ENCODE peak calls at places on chromosomes 6 and 20, in four cellular contexts. Y is SJSA1; I is effector memory CD4-positive, alpha-beta T cell; Q is cardiac muscle cell. M is an unnamed sample. For H3K4me1, the result is how much of the 10 kb centered on the place peaks cover.

GRCh38 chr6:112626468-112627082 is 279.4 kb downstream of the RFPL4B start:
- DNase-seq in Y (no peak), I (no peak), Q (no peak), M (no peak)

GRCh38 chr6:13384966-13385365 is 56.6 kb upstream of the TBC1D7 start:
- DNase-seq in Y (no peak), I (no peak), Q (peak), M (no peak)

GRCh38 chr6:100228437-100229424 is 234.7 kb upstream of the MCHR2 start:
- DNase-seq in Y (peak), I (peak), Q (peak), M (peak)

GRCh38 chr6:90364846-90365401 is 68.3 kb upstream of the BACH2 start:
- DNase-seq in Y (no peak), I (no peak), Q (no peak), M (no peak)

GRCh38 chr20:21719592-21720214 is 14.2 kb downstream of the PAX1 start:
- DNase-seq in Y (no peak), I (no peak), Q (peak), M (no peak)

GRCh38 chr6:54813901-54814300 is 32.7 kb upstream of the FAM83B start:
- DNase-seq in Y (no peak), I (no peak), Q (no peak), M (no peak)

GRCh38 chr20:9884061-9884460 is 45.2 kb upstream of the PAK5 start:
- DNase-seq in Y (no peak), I (no peak), Q (no peak), M (no peak)

GRCh38 chr20:58870293-58871014 is 17.9 kb downstream of the GNAS start:
- DNase-seq in Y (peak), I (no peak), Q (peak), M (no peak)

GRCh38 chr6:54525731-54526130 is 217.5 kb downstream of the TINAG start:
- DNase-seq in Y (no peak), I (no peak), Q (no peak), M (no peak)

GRCh38 chr6:139881251-139881650 is 506.8 kb upstream of the CITED2 start:
- DNase-seq in Y (no peak), I (no peak), Q (no peak), M (no peak)

GRCh38 chr6:139881728-139882211 is 507.3 kb upstream of the CITED2 start:
- DNase-seq in Y (no peak), I (no peak), Q (peak), M (no peak)

GRCh38 chr6:139882977-139883728 is 508.7 kb upstream of the CITED2 start:
- DNase-seq in Y (no peak), I (no peak), Q (peak), M (no peak)

GRCh38 chr6:139882234-139882633 is 507.8 kb upstream of the CITED2 start:
- DNase-seq in Y (no peak), I (no peak), Q (no peak), M (no peak)

DNA sequence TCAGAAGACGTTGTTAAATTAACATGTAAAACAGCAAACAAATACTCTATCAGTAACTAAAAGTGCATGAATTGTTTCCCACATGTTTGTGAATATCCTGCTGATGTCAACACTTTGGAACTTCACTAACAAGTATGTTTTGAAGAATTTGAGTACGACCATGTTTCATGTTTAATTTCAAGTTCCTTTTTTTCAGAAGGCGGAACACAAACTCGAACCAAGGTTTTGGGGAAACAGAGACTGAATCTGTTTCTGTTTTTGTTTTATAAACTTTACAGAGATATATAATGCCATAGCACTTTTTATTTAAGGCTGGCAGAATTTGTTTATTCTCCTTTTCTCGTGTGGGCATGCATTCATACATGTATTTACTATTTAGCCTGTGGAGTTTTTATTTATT is 509.3 kb upstream of the CITED2 start:
- DNase-seq in Y (no peak), I (no peak), Q (no peak), M (no peak)
- H3K4me1 ChIP-seq in Y (under half), I (under half), Q (under half), M (under half)

GRCh38 chr20:38728237-38728761 is 4.0 kb downstream of the SLC32A1 start:
- DNase-seq in Y (no peak), I (no peak), Q (no peak), M (no peak)
- H3K4me1 ChIP-seq in Y (under half), I (half or more), Q (under half), M (under half)

DNA sequence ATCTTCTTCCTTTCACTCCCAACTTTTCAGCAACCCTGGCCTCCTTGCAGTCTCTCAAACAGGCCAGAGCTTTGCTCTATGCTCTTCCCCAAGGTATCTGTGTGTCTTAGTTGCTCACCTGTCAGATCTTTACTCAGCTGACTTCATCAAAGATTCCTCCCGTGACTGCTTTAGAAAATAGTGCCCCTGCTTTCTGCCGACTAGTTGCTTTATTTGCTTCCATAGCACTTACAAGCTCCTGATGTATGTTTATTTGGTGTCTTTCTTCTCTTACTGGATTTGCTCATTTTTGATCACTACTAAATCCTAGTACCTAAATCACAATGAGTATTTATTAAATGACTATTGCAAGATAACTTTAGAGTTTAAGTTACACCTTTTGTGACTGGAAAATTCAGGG is 5.9 kb downstream of the NDUFAF5 start:
- DNase-seq in Y (no peak), I (no peak), Q (no peak), M (no peak)
- H3K4me1 ChIP-seq in Y (under half), I (under half), Q (under half), M (under half)

GRCh38 chr6:166749666-166750065 is 122.6 kb upstream of the RPS6KA2 start:
- DNase-seq in Y (no peak), I (no peak), Q (no peak), M (no peak)
- H3K4me1 ChIP-seq in Y (under half), I (under half), Q (under half), M (under half)

GRCh38 chr20:25045343-25045712 is 12.6 kb downstream of the ACSS1 start:
- DNase-seq in Y (no peak), I (no peak), Q (no peak), M (peak)

GRCh38 chr20:25044261-25044560 is 13.7 kb downstream of the ACSS1 start:
- DNase-seq in Y (no peak), I (no peak), Q (no peak), M (no peak)

GRCh38 chr20:25046181-25046641 is 11.7 kb downstream of the ACSS1 start:
- DNase-seq in Y (no peak), I (no peak), Q (no peak), M (peak)

GRCh38 chr20:25043499-25044260 is 14.3 kb downstream of the ACSS1 start:
- DNase-seq in Y (no peak), I (no peak), Q (no peak), M (peak)

DNA sequence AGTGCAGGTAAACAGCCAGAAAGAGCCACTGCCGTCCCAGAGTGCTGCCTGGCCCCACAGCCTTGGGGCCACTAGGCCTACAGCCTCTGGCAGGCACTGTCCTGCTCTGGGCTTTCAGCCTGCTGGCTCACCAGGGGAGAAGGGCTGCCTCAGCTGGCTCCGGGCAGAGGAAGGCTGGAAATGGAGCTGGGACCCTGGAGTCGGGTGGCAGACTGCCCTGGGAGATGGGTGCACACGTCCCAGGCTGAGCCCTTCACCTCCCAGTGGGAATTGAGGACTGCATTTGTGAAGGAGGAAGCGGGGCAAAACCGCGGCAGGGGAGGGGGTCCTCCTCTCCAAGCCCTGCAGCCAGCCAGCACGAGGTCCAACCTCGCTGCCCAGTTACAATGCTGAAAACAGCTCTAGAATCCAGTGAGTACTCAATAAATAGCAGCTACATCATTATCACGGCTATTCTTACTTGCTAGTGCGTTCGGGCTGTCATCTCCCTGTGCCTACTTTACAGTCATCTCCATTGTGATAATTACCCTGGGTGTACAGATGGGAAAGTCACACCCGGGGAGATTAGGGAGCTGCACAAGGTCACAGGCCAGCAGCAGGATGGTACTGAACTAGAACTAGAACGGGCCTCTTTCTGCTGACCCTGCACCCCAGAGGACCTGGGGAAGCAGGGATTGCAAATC is 13.1 kb downstream of the ACSS1 start:
- DNase-seq in Y (no peak), I (no peak), Q (no peak), M (peak)
- H3K4me1 ChIP-seq in Y (under half), I (under half), Q (under half), M (under half)

GRCh38 chr6:163702736-163703135 is 288.2 kb downstream of the QKI start:
- DNase-seq in Y (no peak), I (no peak), Q (no peak), M (no peak)

GRCh38 chr6:163706688-163707087 is 292.2 kb downstream of the QKI start:
- DNase-seq in Y (no peak), I (no peak), Q (no peak), M (no peak)

GRCh38 chr6:163707385-163708355 is 293.2 kb downstream of the QKI start:
- DNase-seq in Y (no peak), I (no peak), Q (no peak), M (no peak)

GRCh38 chr6:163708459-163708858 is 293.9 kb downstream of the QKI start:
- DNase-seq in Y (no peak), I (no peak), Q (no peak), M (no peak)

DNA sequence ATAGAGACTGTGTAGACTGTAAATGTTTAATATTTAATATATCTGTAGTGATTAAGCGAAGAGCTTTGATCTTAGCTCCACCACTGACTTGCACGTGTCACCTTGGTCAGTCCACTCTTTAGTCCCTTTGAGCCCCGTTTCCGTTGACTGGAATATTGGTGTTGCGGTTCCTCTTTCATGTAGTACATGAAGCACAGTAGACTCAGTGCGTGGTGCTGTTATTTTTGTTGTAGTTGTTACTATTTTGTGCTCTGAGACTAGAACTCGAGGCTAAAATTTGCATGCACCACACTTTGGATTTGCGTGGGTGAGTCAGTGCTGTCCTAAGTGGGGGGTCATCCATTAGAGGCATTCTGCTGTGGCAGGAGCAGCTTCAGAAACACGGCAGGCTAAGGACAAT is 291.4 kb downstream of the QKI start:
- DNase-seq in Y (no peak), I (no peak), Q (no peak), M (no peak)
- H3K4me1 ChIP-seq in Y (under half), I (under half), Q (under half), M (under half)

GRCh38 chr6:106757722-106758467 is 128.5 kb downstream of the QRSL1 start:
- DNase-seq in Y (no peak), I (no peak), Q (no peak), M (no peak)

GRCh38 chr6:106764353-106764980 is 135.1 kb downstream of the QRSL1 start:
- DNase-seq in Y (no peak), I (no peak), Q (no peak), M (no peak)

GRCh38 chr6:106759112-106759511 is 129.7 kb downstream of the QRSL1 start:
- DNase-seq in Y (no peak), I (no peak), Q (no peak), M (no peak)

GRCh38 chr6:106763361-106763760 is 134.0 kb downstream of the QRSL1 start:
- DNase-seq in Y (no peak), I (no peak), Q (no peak), M (no peak)

DNA sequence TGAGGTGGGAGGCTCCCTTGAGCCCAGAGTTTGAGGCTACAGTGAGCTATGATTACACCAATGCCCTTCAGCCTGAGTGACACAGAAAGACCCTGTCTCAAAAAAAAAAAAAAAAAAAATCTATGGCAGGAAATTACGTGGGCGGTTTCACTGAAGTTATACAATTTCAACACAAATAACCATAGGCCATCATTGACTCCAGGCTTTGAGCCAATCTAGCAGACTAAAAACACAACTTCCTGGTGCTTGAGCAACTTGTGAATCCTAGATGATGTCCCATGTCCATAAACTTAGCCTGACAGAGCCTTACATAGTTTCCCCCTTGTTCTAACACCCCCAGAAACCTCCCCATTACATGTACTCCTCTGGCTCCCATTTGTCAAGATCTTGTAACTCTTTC is 131.8 kb downstream of the QRSL1 start:
- DNase-seq in Y (no peak), I (no peak), Q (no peak), M (no peak)
- H3K4me1 ChIP-seq in Y (under half), I (under half), Q (under half), M (under half)

GRCh38 chr6:167044696-167045095 is 45.5 kb downstream of the CEP43 start:
- DNase-seq in Y (no peak), I (no peak), Q (no peak), M (no peak)
- H3K4me1 ChIP-seq in Y (under half), I (under half), Q (under half), M (under half)

GRCh38 chr6:42459888-42460287 is 8.2 kb upstream of the TRERF1 start:
- DNase-seq in Y (no peak), I (no peak), Q (no peak), M (no peak)

GRCh38 chr6:42460892-42461291 is 9.2 kb upstream of the TRERF1 start:
- DNase-seq in Y (no peak), I (no peak), Q (no peak), M (no peak)

GRCh38 chr6:42468273-42468672 is 16.5 kb upstream of the TRERF1 start:
- DNase-seq in Y (no peak), I (no peak), Q (no peak), M (no peak)

GRCh38 chr6:42467651-42468050 is 15.9 kb upstream of the TRERF1 start:
- DNase-seq in Y (no peak), I (no peak), Q (no peak), M (no peak)

GRCh38 chr6:42462474-42462972 is 10.8 kb upstream of the TRERF1 start:
- DNase-seq in Y (no peak), I (no peak), Q (no peak), M (no peak)
- H3K4me1 ChIP-seq in Y (under half), I (under half), Q (under half), M (under half)